ENCODE peak calls at places on chromosomes 2 and 18, in five cellular contexts. E is heart left ventricle, W is A549, B is upper lobe of left lung, V is adrenal gland. R is an unnamed sample.

GRCh38 chr2:157868993-157869392 is 7.1 kb downstream of the ACVR1 start:
- DNase-seq in W (no peak), B (no peak), V (no peak), E (no peak), R (no peak)

GRCh38 chr2:39719317-39719716 is 53.6 kb downstream of the TMEM178A start:
- DNase-seq in V (peak), W (no peak), E (no peak), B (no peak), R (no peak)

GRCh38 chr18:23398401-23398800 is 54.7 kb upstream of the RIOK3 start:
- DNase-seq in B (no peak), W (no peak), V (no peak), E (no peak), R (peak)

GRCh38 chr18:58195278-58195721 is 151.3 kb downstream of the NEDD4L start:
- DNase-seq in B (peak), V (no peak), W (no peak), E (no peak), R (no peak)

GRCh38 chr2:143716527-143716926 is 587.3 kb downstream of the ARHGAP15 start:
- DNase-seq in B (no peak), V (no peak), W (no peak), E (no peak), R (no peak)

GRCh38 chr2:27237341-27237945 is 20.3 kb downstream of the CAD start:
- DNase-seq in B (no peak), V (no peak), W (no peak), E (no peak), R (no peak)

GRCh38 chr2:174035981-174036742 is 71.0 kb upstream of the SP3 start:
- DNase-seq in V (peak), W (no peak), E (no peak), B (peak), R (no peak)

GRCh38 chr2:9656270-9656766 is 25.5 kb upstream of the YWHAQ start:
- DNase-seq in B (no peak), W (peak), E (no peak), V (peak), R (no peak)

GRCh38 chr2:187993516-187993915 is 298.2 kb upstream of the GULP1 start:
- DNase-seq in B (no peak), W (no peak), E (no peak), V (no peak), R (no peak)

GRCh38 chr2:223768179-223768578 is 69.2 kb downstream of the AP1S3 start:
- DNase-seq in E (no peak), B (no peak), W (no peak), V (no peak), R (no peak)

GRCh38 chr2:168336786-168337388 is 89.5 kb upstream of the STK39 start:
- DNase-seq in E (no peak), B (peak), W (peak), V (no peak), R (no peak)

GRCh38 chr2:235936493-235936892 is 231.7 kb downstream of the GBX2 start:
- DNase-seq in V (no peak), E (no peak), W (peak), B (no peak), R (no peak)

GRCh38 chr2:167748536-167748935 is 498.9 kb downstream of the STK39 start:
- DNase-seq in V (no peak), B (no peak), W (no peak), E (no peak), R (no peak)

GRCh38 chr2:203394519-203395227 is 66.5 kb downstream of the ABI2 start:
- DNase-seq in B (no peak), W (peak), E (no peak), V (no peak), R (no peak)

GRCh38 chr2:57146951-57147350 is 899.7 kb upstream of the VRK2 start:
- DNase-seq in E (no peak), V (no peak), W (no peak), B (no peak), R (no peak)

GRCh38 chr2:158755738-158756137 is 39.4 kb upstream of the DAPL1 start:
- DNase-seq in B (no peak), W (no peak), V (no peak), E (no peak), R (no peak)

GRCh38 chr2:200353125-200353524 is 46.6 kb downstream of the SPATS2L start:
- DNase-seq in V (no peak), E (no peak), W (no peak), B (no peak), R (no peak)

GRCh38 chr2:196324212-196324611 is 152.8 kb upstream of the STK17B start:
- DNase-seq in B (no peak), V (no peak), W (no peak), E (no peak), R (no peak)

GRCh38 chr2:173999724-174000123 is 34.6 kb upstream of the SP3 start:
- DNase-seq in V (no peak), E (no peak), B (no peak), W (no peak), R (no peak)

GRCh38 chr2:75320893-75321292 is 121.6 kb upstream of the TACR1 start:
- DNase-seq in W (no peak), V (no peak), E (no peak), B (no peak), R (no peak)

GRCh38 chr18:22336406-22336805 is 81.3 kb downstream of the CTAGE1 start:
- DNase-seq in V (peak), W (no peak), B (no peak), E (no peak), R (no peak)

GRCh38 chr2:53859354-53860159 is at the start of gene GPR75:
- DNase-seq in B (peak), E (peak), W (no peak), V (peak), R (no peak)

GRCh38 chr18:4631239-4631638 is 176.1 kb upstream of the DLGAP1 start:
- DNase-seq in E (no peak), W (no peak), B (no peak), V (no peak), R (no peak)

GRCh38 chr2:128306931-128307460 is 11.7 kb downstream of the HS6ST1 start:
- DNase-seq in E (no peak), W (no peak), B (no peak), V (peak), R (no peak)

GRCh38 chr18:61323951-61324350 is 9.3 kb upstream of the CDH20 start:
- DNase-seq in B (no peak), E (no peak), W (no peak), V (no peak), R (no peak)

GRCh38 chr2:1593371-1594205 is 150.7 kb downstream of the PXDN start:
- DNase-seq in B (no peak), E (no peak), V (no peak), W (peak), R (peak)

GRCh38 chr18:7815797-7816196 is 248.7 kb downstream of the PTPRM start:
- DNase-seq in B (no peak), W (no peak), E (no peak), V (no peak), R (no peak)

GRCh38 chr2:138415891-138416494 is 85.6 kb upstream of the SPOPL start:
- DNase-seq in B (no peak), E (no peak), W (no peak), V (no peak), R (no peak)

GRCh38 chr2:148794558-148794957 is 80.5 kb upstream of the KIF5C start:
- DNase-seq in W (no peak), E (no peak), V (no peak), B (no peak), R (no peak)

GRCh38 chr18:21369146-21369545 is 127.1 kb downstream of the GREB1L start:
- DNase-seq in B (no peak), V (no peak), E (no peak), W (peak), R (no peak)

GRCh38 chr2:37388074-37388473 is 43.6 kb downstream of the QPCT start:
- DNase-seq in B (no peak), V (no peak), E (no peak), W (peak), R (no peak)

GRCh38 chr2:37394263-37394662 is 49.8 kb downstream of the QPCT start:
- DNase-seq in W (no peak), B (peak), E (no peak), V (no peak), R (no peak)

GRCh38 chr2:37389984-37390765 is 45.7 kb downstream of the QPCT start:
- DNase-seq in E (peak), V (peak), W (peak), B (peak), R (no peak)

GRCh38 chr2:37389395-37389794 is 45.0 kb downstream of the QPCT start:
- DNase-seq in W (no peak), E (no peak), V (no peak), B (no peak), R (no peak)

DNA sequence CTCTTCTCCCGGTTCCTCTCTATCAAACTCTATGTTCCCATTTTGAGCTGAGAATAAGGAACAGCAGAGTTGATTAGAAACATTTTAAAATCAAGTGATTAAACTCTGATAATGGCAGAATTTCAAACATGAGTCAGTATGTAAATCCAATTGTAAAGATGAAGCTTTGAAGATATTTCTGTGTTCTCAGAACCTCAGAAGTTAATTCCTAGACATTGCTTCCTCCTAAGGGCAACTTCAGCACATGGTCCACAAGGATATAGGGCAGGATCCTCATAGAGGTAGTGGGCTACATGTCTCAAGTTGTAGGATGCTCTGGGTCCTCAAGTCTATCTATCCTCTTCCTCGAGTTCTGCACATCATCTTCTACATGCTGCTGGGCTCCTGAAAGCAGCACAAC is 46.3 kb downstream of the QPCT start:
- DNase-seq in E (no peak), B (no peak), V (no peak), W (no peak), R (no peak)
- H3K4me3 ChIP-seq in E (no peak), B (no peak), V (no peak), W (no peak), R (no peak)

DNA sequence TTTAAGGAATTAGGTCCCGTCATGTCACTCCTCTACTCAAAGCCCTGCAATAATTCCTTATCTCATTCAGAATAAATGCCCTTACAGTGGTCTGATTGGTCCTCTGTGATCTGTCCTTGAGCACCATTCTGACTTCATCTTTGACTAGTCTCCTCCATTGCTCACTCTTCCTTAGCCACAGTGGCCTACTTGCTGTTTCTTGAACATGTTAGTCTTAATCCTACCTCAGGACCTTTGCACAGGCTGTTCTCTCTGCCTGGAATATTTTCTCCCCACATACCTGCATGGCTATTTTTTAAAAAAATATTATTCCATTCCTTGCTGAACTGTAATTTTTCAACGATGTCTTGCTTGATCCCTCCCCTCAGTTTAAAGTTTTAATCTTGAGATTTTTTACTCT is 48.0 kb downstream of the QPCT start:
- DNase-seq in B (no peak), V (no peak), W (no peak), E (no peak), R (no peak)
- TF ChIP-seq CTCF in B (no peak), V (no peak), W (no peak), E (no peak), R (no peak)

GRCh38 chr18:3624546-3624817 is 174.5 kb downstream of the TGIF1 start:
- DNase-seq in V (no peak), B (no peak), E (no peak), W (no peak), R (no peak)

GRCh38 chr18:3625717-3626091 is 175.7 kb downstream of the TGIF1 start:
- DNase-seq in V (no peak), W (no peak), B (no peak), E (no peak), R (no peak)

GRCh38 chr18:3623769-3624545 is 174.0 kb downstream of the TGIF1 start:
- DNase-seq in B (peak), W (peak), V (peak), E (peak), R (peak)

GRCh38 chr18:3626927-3627240 is 176.9 kb downstream of the TGIF1 start:
- DNase-seq in W (no peak), V (no peak), E (no peak), B (no peak), R (no peak)

GRCh38 chr18:3624818-3625716 is 175.1 kb downstream of the TGIF1 start:
- DNase-seq in V (peak), E (peak), B (peak), W (peak), R (no peak)
- TF ChIP-seq POLR2A in V (no peak), E (no peak), B (no peak), W (no peak), R (no peak)

DNA sequence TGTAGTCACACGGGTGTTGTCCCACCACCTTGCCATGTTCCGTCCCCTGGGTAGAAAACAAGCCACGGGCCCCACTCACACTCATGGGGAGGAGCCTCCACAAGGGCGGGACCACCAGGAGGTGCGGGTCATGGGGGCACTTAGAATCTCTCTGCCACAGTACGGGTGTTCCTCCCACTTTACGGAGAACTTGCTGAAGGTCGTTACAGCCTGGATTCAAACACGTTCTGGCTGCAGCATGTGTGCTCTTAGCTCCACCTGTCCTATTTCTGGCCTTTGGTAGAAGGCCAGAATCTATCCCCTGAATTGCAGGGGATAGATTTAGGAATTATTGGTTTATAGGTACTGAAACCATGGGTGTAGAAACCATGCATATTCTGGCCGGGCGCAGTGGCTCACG is 14.9 kb upstream of the CEP192 start:
- DNase-seq in V (no peak), B (no peak), E (no peak), W (no peak), R (no peak)
- H3K4me3 ChIP-seq in V (no peak), B (no peak), E (no peak), W (no peak), R (no peak)

DNA sequence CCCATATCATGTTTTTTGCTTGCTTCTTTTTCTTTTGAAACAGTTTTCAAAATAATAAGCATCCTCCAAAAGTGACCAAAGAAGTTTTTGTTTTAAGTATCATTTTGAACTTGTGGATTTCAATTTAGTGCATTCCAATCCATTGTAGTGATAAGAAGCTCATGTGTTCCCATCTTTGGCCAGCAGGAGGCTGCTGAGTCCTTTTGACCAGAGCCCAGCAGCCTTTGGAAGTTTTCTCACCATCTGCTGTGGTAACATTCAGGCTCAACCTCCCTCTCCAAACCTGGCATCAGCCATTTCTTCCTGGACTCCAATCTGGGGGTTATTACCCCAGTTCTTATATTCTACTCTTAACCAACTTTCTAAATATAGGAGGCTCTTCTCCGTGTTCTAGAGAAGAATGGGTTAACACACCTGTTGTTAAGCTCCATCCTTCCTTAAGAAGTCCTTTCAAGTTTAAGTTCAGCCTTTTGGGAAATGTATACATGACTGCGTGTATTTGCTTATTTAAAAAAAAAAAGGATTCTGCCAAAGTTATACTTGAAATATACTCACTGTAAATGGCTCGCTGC is 39.0 kb upstream of the MAL start:
- DNase-seq in W (peak), B (peak), V (no peak), E (no peak), R (peak)
- TF ChIP-seq CTCF in W (peak), B (peak), V (peak), E (peak), R (no peak)

GRCh38 chr2:111618577-111618930 is 265.4 kb downstream of the ANAPC1 start:
- DNase-seq in W (no peak), E (peak), V (peak), B (peak), R (peak)
- TF ChIP-seq POLR2A in W (no peak), E (no peak), V (no peak), B (no peak), R (no peak)

GRCh38 chr18:49062832-49063226 is 112.1 kb upstream of the SMAD7 start:
- DNase-seq in W (no peak), V (no peak), E (no peak), B (no peak), R (no peak)

GRCh38 chr18:49055787-49056186 is 105.0 kb upstream of the SMAD7 start:
- DNase-seq in V (peak), B (peak), W (no peak), E (peak), R (peak)

GRCh38 chr18:49061906-49062831 is 111.4 kb upstream of the SMAD7 start:
- DNase-seq in W (no peak), V (no peak), B (no peak), E (no peak), R (no peak)

GRCh38 chr18:49059028-49059670 is 108.4 kb upstream of the SMAD7 start:
- DNase-seq in V (no peak), E (no peak), W (peak), B (peak), R (no peak)

GRCh38 chr18:49061239-49061905 is 110.6 kb upstream of the SMAD7 start:
- DNase-seq in V (no peak), E (no peak), B (no peak), W (no peak), R (no peak)
- H3K4me3 ChIP-seq in V (no peak), E (no peak), B (no peak), W (no peak), R (no peak)

R was measured in lower leg skin.